ENCODE peak calls at places on chromosomes 1 and 21, in four cellular contexts. Y is K562, Z is A549, I is HepG2. R is an unnamed sample.

GRCh38 chr1:57704231-57704630 is 280.4 kb upstream of the DAB1 start:
- DNase-seq in Y (no peak), Z (no peak), I (no peak), R (no peak)

GRCh38 chr1:27106561-27107323 is 48.2 kb downstream of the SLC9A1 start:
- DNase-seq in Y (no peak), Z (no peak), I (no peak), R (no peak)

GRCh38 chr1:39142394-39143060 is 62.0 kb upstream of the MACF1 start:
- DNase-seq in Y (no peak), Z (no peak), I (no peak), R (peak)

GRCh38 chr21:45831991-45832740 is 149.4 kb upstream of the COL6A1 start:
- DNase-seq in Y (no peak), Z (no peak), I (no peak), R (no peak)

GRCh38 chr1:207745285-207745684 is 6.6 kb upstream of the CD46 start:
- DNase-seq in Y (no peak), Z (no peak), I (no peak), R (no peak)

GRCh38 chr1:59412705-59413326 is 115.9 kb downstream of the FGGY start:
- DNase-seq in Y (no peak), Z (no peak), I (no peak), R (no peak)

GRCh38 chr1:172699111-172699510 is 40.2 kb downstream of the FASLG start:
- DNase-seq in Y (no peak), Z (no peak), I (no peak), R (no peak)

GRCh38 chr1:229046251-229046853 is 224.6 kb upstream of the RAB4A start:
- DNase-seq in Y (no peak), Z (no peak), I (no peak), R (no peak)

GRCh38 chr1:85146972-85147359 is 53.9 kb downstream of the SYDE2 start:
- DNase-seq in Y (no peak), Z (no peak), I (peak), R (no peak)

GRCh38 chr1:201039876-201040275 is 16.4 kb upstream of the KIF21B start:
- DNase-seq in Y (no peak), Z (no peak), I (no peak), R (no peak)

GRCh38 chr1:6260961-6261614 is at the start of gene GPR153:
- DNase-seq in Y (peak), Z (no peak), I (no peak), R (no peak)

GRCh38 chr1:192974701-192975100 is 84.5 kb downstream of the UCHL5 start:
- DNase-seq in Y (no peak), Z (no peak), I (no peak), R (no peak)

GRCh38 chr1:40267767-40268187 is 9.7 kb downstream of the ZMPSTE24 start:
- DNase-seq in Y (no peak), Z (no peak), I (no peak), R (no peak)

GRCh38 chr1:56527548-56528302 is 51.6 kb downstream of the PLPP3 start:
- DNase-seq in Y (no peak), Z (no peak), I (no peak), R (no peak)

GRCh38 chr1:246161626-246162025 is 345.5 kb downstream of the SMYD3 start:
- DNase-seq in Y (no peak), Z (no peak), I (no peak), R (no peak)

GRCh38 chr1:66919828-66920227 is 4.8 kb downstream of the DNAI4 start:
- DNase-seq in Y (no peak), Z (no peak), I (no peak), R (no peak)

GRCh38 chr1:154371436-154371835 is 33.7 kb upstream of the IL6R start:
- DNase-seq in Y (no peak), Z (no peak), I (no peak), R (no peak)

GRCh38 chr1:101200513-101200912 is 36.3 kb upstream of the S1PR1 start:
- DNase-seq in Y (no peak), Z (no peak), I (no peak), R (peak)

GRCh38 chr1:170819781-170820180 is 115.6 kb upstream of the MROH9 start:
- DNase-seq in Y (no peak), Z (no peak), I (no peak), R (no peak)

GRCh38 chr21:44463716-44464115 is 8.4 kb downstream of the LRRC3 start:
- DNase-seq in Y (no peak), Z (no peak), I (no peak), R (no peak)

GRCh38 chr1:110176299-110176956 is 26.1 kb downstream of the SLC6A17 start:
- DNase-seq in Y (no peak), Z (no peak), I (no peak), R (no peak)

GRCh38 chr1:43530483-43531452 is at the start of gene PTPRF:
- DNase-seq in Y (peak), Z (peak), I (no peak), R (peak)

GRCh38 chr1:10726355-10726754 is 70.1 kb downstream of the CASZ1 start:
- DNase-seq in Y (no peak), Z (no peak), I (no peak), R (no peak)

GRCh38 chr1:182186757-182187146 is 125.2 kb upstream of the ZNF648 start:
- DNase-seq in Y (no peak), Z (no peak), I (no peak), R (no peak)

GRCh38 chr1:237590381-237590780 is 300.3 kb downstream of the ZP4 start:
- DNase-seq in Y (no peak), Z (no peak), I (no peak), R (no peak)

GRCh38 chr1:95084317-95085176 is 11.8 kb upstream of the ALG14 start:
- DNase-seq in Y (peak), Z (peak), I (peak), R (peak)

GRCh38 chr1:206581571-206581981 is 30.7 kb downstream of the EIF2D start:
- DNase-seq in Y (no peak), Z (no peak), I (no peak), R (no peak)

GRCh38 chr1:2258996-2259395 is 30.9 kb downstream of the SKI start:
- DNase-seq in Y (no peak), Z (no peak), I (no peak), R (no peak)

GRCh38 chr1:155471891-155472290 is 90.7 kb downstream of the ASH1L start:
- DNase-seq in Y (no peak), Z (no peak), I (no peak), R (no peak)

GRCh38 chr1:155473422-155473821 is 89.2 kb downstream of the ASH1L start:
- DNase-seq in Y (no peak), Z (no peak), I (no peak), R (no peak)

GRCh38 chr1:155471026-155471425 is 91.6 kb downstream of the ASH1L start:
- DNase-seq in Y (no peak), Z (no peak), I (no peak), R (no peak)

GRCh38 chr1:155472491-155472890 is 90.1 kb downstream of the ASH1L start:
- DNase-seq in Y (no peak), Z (no peak), I (no peak), R (no peak)

DNA sequence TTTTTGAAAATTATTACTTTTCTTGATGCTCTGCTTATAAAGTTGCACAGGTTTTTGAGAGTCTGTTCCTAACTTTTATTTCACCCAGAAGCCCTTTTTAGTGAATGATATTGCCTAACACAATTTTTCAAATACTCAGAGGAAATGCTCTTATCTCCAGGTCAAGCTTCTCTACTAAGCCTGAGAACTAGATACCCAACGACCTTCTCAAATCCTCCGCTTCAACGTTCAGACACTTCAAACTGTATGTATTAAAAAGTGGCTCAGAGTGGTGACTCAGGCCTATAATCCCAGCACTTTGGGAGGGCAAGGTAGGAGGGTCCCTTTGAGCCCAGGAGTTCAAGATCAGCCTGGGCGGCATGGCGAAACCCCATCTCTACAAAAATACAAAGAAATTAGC is 88.4 kb downstream of the ASH1L start:
- DNase-seq in Y (no peak), Z (no peak), I (no peak), R (no peak)
- TF ChIP-seq NR3C1 in Y (no peak), Z (no peak), I (no peak), R (no peak)

GRCh38 chr1:213244664-213245091 is 193.6 kb downstream of the RPS6KC1 start:
- DNase-seq in Y (peak), Z (peak), I (peak), R (no peak)
- TF ChIP-seq NR3C1 in Y (no peak), Z (no peak), I (no peak), R (no peak)

DNA sequence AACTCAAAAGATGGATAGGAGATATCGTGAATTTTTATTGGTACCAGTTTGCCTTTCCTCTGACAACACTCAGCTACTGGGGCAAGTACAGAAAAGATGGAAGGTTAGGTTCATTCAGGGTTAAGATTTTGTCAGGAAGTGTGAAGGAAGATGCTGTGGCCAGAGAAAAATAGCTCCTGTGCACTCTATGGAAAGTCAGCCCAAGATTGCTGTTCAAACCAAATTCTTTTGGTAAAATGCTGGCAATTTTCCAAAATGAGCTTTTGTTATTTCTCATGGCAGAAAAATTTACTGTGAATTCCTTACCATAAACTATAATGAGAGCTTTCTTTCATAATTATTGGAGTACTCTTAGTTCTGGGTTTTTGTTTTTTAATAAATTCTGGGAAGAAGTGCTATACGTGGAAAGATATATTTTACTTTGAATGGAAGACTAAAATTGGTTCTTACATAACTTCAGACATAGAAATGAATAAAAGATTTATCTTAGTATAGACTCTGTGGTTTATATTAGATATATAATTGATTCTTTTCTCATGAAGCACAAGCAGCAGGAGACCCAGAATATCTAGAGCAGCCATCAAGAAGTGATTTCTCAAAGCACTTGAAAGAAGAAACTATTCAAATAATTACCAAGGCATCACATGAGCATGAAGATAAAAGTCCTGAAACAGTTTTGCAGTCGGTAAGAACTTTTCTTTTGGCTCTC is 112.2 kb downstream of the USP25 start:
- DNase-seq in Y (no peak), Z (no peak), I (no peak), R (no peak)
- TF ChIP-seq NR3C1 in Y (no peak), Z (no peak), I (no peak), R (no peak)

DNA sequence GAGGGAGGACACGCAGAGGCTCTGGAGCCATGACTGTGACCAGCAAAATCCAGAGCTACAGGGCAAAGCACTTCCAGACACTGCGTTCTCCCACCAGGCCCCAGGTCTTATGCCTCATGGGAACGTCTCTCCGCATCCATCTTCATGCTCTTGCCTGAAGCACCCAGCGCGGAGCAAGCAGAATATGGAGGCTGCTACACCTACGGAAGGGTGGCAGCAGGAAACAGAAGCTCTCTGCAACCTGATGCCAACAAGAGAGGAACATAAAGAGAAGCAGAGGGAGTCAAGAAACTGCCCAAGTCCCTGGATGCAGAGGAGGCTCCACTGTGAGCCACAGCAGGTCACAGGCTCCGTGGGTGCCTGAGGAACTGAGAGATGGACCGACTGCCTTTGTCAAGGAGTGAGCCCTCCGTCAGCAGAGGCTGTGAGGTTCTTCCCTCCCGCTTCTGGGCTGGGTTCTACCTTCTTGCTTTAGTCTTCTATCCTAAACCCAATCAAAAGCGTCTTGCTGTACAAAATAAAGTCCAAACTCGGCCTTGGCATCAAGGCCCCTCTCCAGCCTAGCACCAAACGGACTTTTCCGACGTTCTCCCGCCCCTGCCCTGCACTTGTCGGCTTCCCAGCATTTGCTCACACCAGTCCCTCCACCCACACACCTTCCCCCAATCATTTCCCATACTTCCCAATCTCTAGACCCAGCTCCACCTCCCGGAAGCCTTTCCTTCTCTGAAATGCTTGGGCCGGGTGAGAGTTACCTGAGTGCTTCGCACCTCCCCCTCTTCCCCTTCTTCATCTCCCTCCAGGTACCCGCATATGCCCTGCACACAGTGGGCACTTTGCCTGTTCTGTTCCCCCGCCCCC is 902 bp downstream of the DHCR24 start:
- DNase-seq in Y (peak), Z (no peak), I (peak), R (peak)
- TF ChIP-seq NR3C1 in Y (no peak), Z (no peak), I (no peak), R (no peak)

DNA sequence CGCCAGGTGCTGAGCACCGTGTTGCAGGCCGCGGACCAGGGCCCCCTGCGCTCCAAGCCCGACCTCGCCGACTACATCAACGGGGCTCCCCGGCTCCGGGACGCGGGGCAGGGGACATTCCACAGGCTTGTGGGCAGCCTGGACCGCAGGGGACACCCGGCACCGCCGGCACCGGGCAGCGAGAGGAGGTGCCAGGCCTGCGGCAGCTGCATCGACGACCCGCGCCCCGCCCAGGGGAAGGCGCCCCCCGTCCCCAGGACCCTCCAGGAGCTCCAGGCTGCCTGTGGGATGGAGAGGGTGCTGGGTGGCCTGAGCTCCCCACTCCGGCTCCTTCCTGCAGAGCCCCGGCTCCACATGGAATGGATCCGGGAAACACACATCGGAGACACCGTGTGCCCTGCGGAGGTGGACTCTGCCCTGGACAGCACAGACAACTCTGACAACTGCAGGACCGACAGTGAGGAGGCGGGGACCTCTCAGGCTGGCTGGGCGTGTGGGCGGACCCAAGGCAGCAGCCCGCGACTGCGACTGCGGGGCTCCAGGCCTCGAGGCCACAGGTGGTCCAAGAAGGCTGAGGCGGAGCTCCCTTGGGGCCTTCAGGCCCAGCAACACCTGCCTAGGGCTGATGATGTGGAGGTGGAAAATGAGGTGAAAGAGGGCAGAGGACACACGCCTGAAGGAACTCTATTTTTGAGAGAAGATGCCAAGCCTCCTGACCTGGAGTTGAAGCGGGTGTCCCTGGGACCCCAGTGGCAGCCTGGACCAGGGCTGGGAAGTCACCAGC is 22.8 kb downstream of the KIAA1614 start:
- DNase-seq in Y (peak), Z (no peak), I (peak), R (no peak)
- TF ChIP-seq NR3C1 in Y (no peak), Z (no peak), I (no peak), R (no peak)

GRCh38 chr21:39673736-39674135 is 61.0 kb downstream of the B3GALT5 start:
- DNase-seq in Y (no peak), Z (no peak), I (no peak), R (no peak)
- TF ChIP-seq NR3C1 in Y (no peak), Z (no peak), I (no peak), R (no peak)